ENCODE peak calls at places on chromosomes 11 and 22, in eight cellular contexts. One of them, this sample, is unnamed.
A peak's percentile ranks its signal among the peaks of the same experiment; 100 is the strongest.

GRCh38 chr11:83998921-83999320 is 712.8 kb upstream of the CCDC90B start:
- DNase-seq in ELF-1: no peak
- DNase-seq in stimulated activated CD4-positive, alpha-beta T cell treated with anti-CD3 and anti-CD28 coated beads, Interleukin-1b, Interleukin-23, amount 100 ng/mL, for 4 hours: no peak
- DNase-seq in NCI-H2081 treated with DMSO at 0.1 percent for 48 hours: no peak
- DNase-seq in stimulated activated CD8-positive, alpha-beta memory T cell treated with anti-CD3 and anti-CD28 coated beads, Interleukin-4, amount 100 ng/mL, for 24 hours: no peak
- DNase-seq in nephron progenitor cell: no peak
- DNase-seq in HT1080: no peak
- DNase-seq in mesendoderm: no peak
- DNase-seq in this sample: no peak

GRCh38 chr11:65558002-65558784 is at the start of gene LTBP3:
- DNase-seq in ELF-1: no peak
- DNase-seq in stimulated activated CD4-positive, alpha-beta T cell treated with anti-CD3 and anti-CD28 coated beads, Interleukin-1b, Interleukin-23, amount 100 ng/mL, for 4 hours: no peak
- DNase-seq in NCI-H2081 treated with DMSO at 0.1 percent for 48 hours: no peak
- DNase-seq in stimulated activated CD8-positive, alpha-beta memory T cell treated with anti-CD3 and anti-CD28 coated beads, Interleukin-4, amount 100 ng/mL, for 24 hours: no peak
- DNase-seq in nephron progenitor cell: peak; percentile 69
- DNase-seq in HT1080: peak; percentile 79
- DNase-seq in mesendoderm: peak; percentile 71
- DNase-seq in this sample: no peak

GRCh38 chr11:17277024-17277584 is 565 bp downstream of the NUCB2 start:
- DNase-seq in ELF-1: no peak
- DNase-seq in stimulated activated CD4-positive, alpha-beta T cell treated with anti-CD3 and anti-CD28 coated beads, Interleukin-1b, Interleukin-23, amount 100 ng/mL, for 4 hours: no peak
- DNase-seq in NCI-H2081 treated with DMSO at 0.1 percent for 48 hours: no peak
- DNase-seq in stimulated activated CD8-positive, alpha-beta memory T cell treated with anti-CD3 and anti-CD28 coated beads, Interleukin-4, amount 100 ng/mL, for 24 hours: no peak
- DNase-seq in nephron progenitor cell: no peak
- DNase-seq in HT1080: peak; percentile 49
- DNase-seq in mesendoderm: peak; percentile 14
- DNase-seq in this sample: peak; percentile 51

GRCh38 chr11:100776212-100776896 is 89.3 kb downstream of the ARHGAP42 start:
- DNase-seq in ELF-1: no peak
- DNase-seq in stimulated activated CD4-positive, alpha-beta T cell treated with anti-CD3 and anti-CD28 coated beads, Interleukin-1b, Interleukin-23, amount 100 ng/mL, for 4 hours: no peak
- DNase-seq in NCI-H2081 treated with DMSO at 0.1 percent for 48 hours: no peak
- DNase-seq in stimulated activated CD8-positive, alpha-beta memory T cell treated with anti-CD3 and anti-CD28 coated beads, Interleukin-4, amount 100 ng/mL, for 24 hours: no peak
- DNase-seq in nephron progenitor cell: no peak
- DNase-seq in HT1080: peak; percentile 5
- DNase-seq in mesendoderm: no peak
- DNase-seq in this sample: no peak

GRCh38 chr11:74925281-74925680 is 23.6 kb downstream of the XRRA1 start:
- DNase-seq in ELF-1: no peak
- DNase-seq in stimulated activated CD4-positive, alpha-beta T cell treated with anti-CD3 and anti-CD28 coated beads, Interleukin-1b, Interleukin-23, amount 100 ng/mL, for 4 hours: no peak
- DNase-seq in NCI-H2081 treated with DMSO at 0.1 percent for 48 hours: no peak
- DNase-seq in stimulated activated CD8-positive, alpha-beta memory T cell treated with anti-CD3 and anti-CD28 coated beads, Interleukin-4, amount 100 ng/mL, for 24 hours: no peak
- DNase-seq in nephron progenitor cell: no peak
- DNase-seq in HT1080: no peak
- DNase-seq in mesendoderm: no peak
- DNase-seq in this sample: no peak

GRCh38 chr11:67316882-67317364 is 13.6 kb downstream of the SSH3 start:
- DNase-seq in ELF-1: no peak
- DNase-seq in stimulated activated CD4-positive, alpha-beta T cell treated with anti-CD3 and anti-CD28 coated beads, Interleukin-1b, Interleukin-23, amount 100 ng/mL, for 4 hours: no peak
- DNase-seq in NCI-H2081 treated with DMSO at 0.1 percent for 48 hours: no peak
- DNase-seq in stimulated activated CD8-positive, alpha-beta memory T cell treated with anti-CD3 and anti-CD28 coated beads, Interleukin-4, amount 100 ng/mL, for 24 hours: no peak
- DNase-seq in nephron progenitor cell: no peak
- DNase-seq in HT1080: no peak
- DNase-seq in mesendoderm: no peak
- DNase-seq in this sample: no peak

GRCh38 chr22:50118557-50119168 is 28.9 kb downstream of the MOV10L1 start:
- DNase-seq in ELF-1: peak; percentile 83
- DNase-seq in stimulated activated CD4-positive, alpha-beta T cell treated with anti-CD3 and anti-CD28 coated beads, Interleukin-1b, Interleukin-23, amount 100 ng/mL, for 4 hours: no peak
- DNase-seq in NCI-H2081 treated with DMSO at 0.1 percent for 48 hours: no peak
- DNase-seq in stimulated activated CD8-positive, alpha-beta memory T cell treated with anti-CD3 and anti-CD28 coated beads, Interleukin-4, amount 100 ng/mL, for 24 hours: no peak
- DNase-seq in nephron progenitor cell: no peak
- DNase-seq in HT1080: peak; percentile 42
- DNase-seq in mesendoderm: peak; percentile 38
- DNase-seq in this sample: peak; percentile 36

GRCh38 chr11:124890701-124891389 is 6.8 kb downstream of the ROBO4 start:
- DNase-seq in ELF-1: no peak
- DNase-seq in stimulated activated CD4-positive, alpha-beta T cell treated with anti-CD3 and anti-CD28 coated beads, Interleukin-1b, Interleukin-23, amount 100 ng/mL, for 4 hours: no peak
- DNase-seq in NCI-H2081 treated with DMSO at 0.1 percent for 48 hours: no peak
- DNase-seq in stimulated activated CD8-positive, alpha-beta memory T cell treated with anti-CD3 and anti-CD28 coated beads, Interleukin-4, amount 100 ng/mL, for 24 hours: no peak
- DNase-seq in nephron progenitor cell: no peak
- DNase-seq in HT1080: no peak
- DNase-seq in mesendoderm: no peak
- DNase-seq in this sample: no peak

GRCh38 chr22:43537019-43537585 is 125.3 kb downstream of the MPPED1 start:
- DNase-seq in ELF-1: peak; percentile 29
- DNase-seq in stimulated activated CD4-positive, alpha-beta T cell treated with anti-CD3 and anti-CD28 coated beads, Interleukin-1b, Interleukin-23, amount 100 ng/mL, for 4 hours: no peak
- DNase-seq in NCI-H2081 treated with DMSO at 0.1 percent for 48 hours: no peak
- DNase-seq in stimulated activated CD8-positive, alpha-beta memory T cell treated with anti-CD3 and anti-CD28 coated beads, Interleukin-4, amount 100 ng/mL, for 24 hours: no peak
- DNase-seq in nephron progenitor cell: no peak
- DNase-seq in HT1080: peak; percentile 6
- DNase-seq in mesendoderm: no peak
- DNase-seq in this sample: no peak

GRCh38 chr11:119635041-119635745 is 93.8 kb downstream of the NECTIN1 start:
- DNase-seq in ELF-1: no peak
- DNase-seq in stimulated activated CD4-positive, alpha-beta T cell treated with anti-CD3 and anti-CD28 coated beads, Interleukin-1b, Interleukin-23, amount 100 ng/mL, for 4 hours: no peak
- DNase-seq in NCI-H2081 treated with DMSO at 0.1 percent for 48 hours: no peak
- DNase-seq in stimulated activated CD8-positive, alpha-beta memory T cell treated with anti-CD3 and anti-CD28 coated beads, Interleukin-4, amount 100 ng/mL, for 24 hours: no peak
- DNase-seq in nephron progenitor cell: no peak
- DNase-seq in HT1080: no peak
- DNase-seq in mesendoderm: no peak
- DNase-seq in this sample: no peak

GRCh38 chr11:119120639-119121007 is 757 bp upstream of the HINFP start:
- DNase-seq in ELF-1: no peak
- DNase-seq in stimulated activated CD4-positive, alpha-beta T cell treated with anti-CD3 and anti-CD28 coated beads, Interleukin-1b, Interleukin-23, amount 100 ng/mL, for 4 hours: no peak
- DNase-seq in NCI-H2081 treated with DMSO at 0.1 percent for 48 hours: peak; percentile 65
- DNase-seq in stimulated activated CD8-positive, alpha-beta memory T cell treated with anti-CD3 and anti-CD28 coated beads, Interleukin-4, amount 100 ng/mL, for 24 hours: no peak
- DNase-seq in nephron progenitor cell: peak; percentile 46
- DNase-seq in HT1080: peak; percentile 39
- DNase-seq in mesendoderm: no peak
- DNase-seq in this sample: no peak

GRCh38 chr11:23205156-23205871 is 345.0 kb upstream of the CCDC179 start:
- DNase-seq in ELF-1: no peak
- DNase-seq in stimulated activated CD4-positive, alpha-beta T cell treated with anti-CD3 and anti-CD28 coated beads, Interleukin-1b, Interleukin-23, amount 100 ng/mL, for 4 hours: no peak
- DNase-seq in NCI-H2081 treated with DMSO at 0.1 percent for 48 hours: no peak
- DNase-seq in stimulated activated CD8-positive, alpha-beta memory T cell treated with anti-CD3 and anti-CD28 coated beads, Interleukin-4, amount 100 ng/mL, for 24 hours: no peak
- DNase-seq in nephron progenitor cell: no peak
- DNase-seq in HT1080: no peak
- DNase-seq in mesendoderm: no peak
- DNase-seq in this sample: no peak

GRCh38 chr11:82792822-82793569 is 59.3 kb upstream of the FAM181B start:
- DNase-seq in ELF-1: no peak
- DNase-seq in stimulated activated CD4-positive, alpha-beta T cell treated with anti-CD3 and anti-CD28 coated beads, Interleukin-1b, Interleukin-23, amount 100 ng/mL, for 4 hours: no peak
- DNase-seq in NCI-H2081 treated with DMSO at 0.1 percent for 48 hours: no peak
- DNase-seq in stimulated activated CD8-positive, alpha-beta memory T cell treated with anti-CD3 and anti-CD28 coated beads, Interleukin-4, amount 100 ng/mL, for 24 hours: no peak
- DNase-seq in nephron progenitor cell: no peak
- DNase-seq in HT1080: no peak
- DNase-seq in mesendoderm: no peak
- DNase-seq in this sample: peak; percentile 61

GRCh38 chr22:50313600-50313999 is 6.2 kb upstream of the PLXNB2 start:
- DNase-seq in ELF-1: no peak
- DNase-seq in stimulated activated CD4-positive, alpha-beta T cell treated with anti-CD3 and anti-CD28 coated beads, Interleukin-1b, Interleukin-23, amount 100 ng/mL, for 4 hours: no peak
- DNase-seq in NCI-H2081 treated with DMSO at 0.1 percent for 48 hours: no peak
- DNase-seq in stimulated activated CD8-positive, alpha-beta memory T cell treated with anti-CD3 and anti-CD28 coated beads, Interleukin-4, amount 100 ng/mL, for 24 hours: no peak
- DNase-seq in nephron progenitor cell: no peak
- DNase-seq in HT1080: no peak
- DNase-seq in mesendoderm: no peak
- DNase-seq in this sample: no peak

GRCh38 chr11:71182791-71183556 is 69.4 kb downstream of the SHANK2 start:
- DNase-seq in ELF-1: no peak
- DNase-seq in stimulated activated CD4-positive, alpha-beta T cell treated with anti-CD3 and anti-CD28 coated beads, Interleukin-1b, Interleukin-23, amount 100 ng/mL, for 4 hours: no peak
- DNase-seq in NCI-H2081 treated with DMSO at 0.1 percent for 48 hours: no peak
- DNase-seq in stimulated activated CD8-positive, alpha-beta memory T cell treated with anti-CD3 and anti-CD28 coated beads, Interleukin-4, amount 100 ng/mL, for 24 hours: no peak
- DNase-seq in nephron progenitor cell: no peak
- DNase-seq in HT1080: no peak
- DNase-seq in mesendoderm: no peak
- DNase-seq in this sample: no peak

GRCh38 chr11:134154441-134154840 is 69.3 kb downstream of the NCAPD3 start:
- DNase-seq in ELF-1: no peak
- DNase-seq in stimulated activated CD4-positive, alpha-beta T cell treated with anti-CD3 and anti-CD28 coated beads, Interleukin-1b, Interleukin-23, amount 100 ng/mL, for 4 hours: no peak
- DNase-seq in NCI-H2081 treated with DMSO at 0.1 percent for 48 hours: no peak
- DNase-seq in stimulated activated CD8-positive, alpha-beta memory T cell treated with anti-CD3 and anti-CD28 coated beads, Interleukin-4, amount 100 ng/mL, for 24 hours: no peak
- DNase-seq in nephron progenitor cell: no peak
- DNase-seq in HT1080: no peak
- DNase-seq in mesendoderm: no peak
- DNase-seq in this sample: no peak

GRCh38 chr22:46770151-46770641 is 7.7 kb downstream of the TBC1D22A start:
- DNase-seq in ELF-1: no peak
- DNase-seq in stimulated activated CD4-positive, alpha-beta T cell treated with anti-CD3 and anti-CD28 coated beads, Interleukin-1b, Interleukin-23, amount 100 ng/mL, for 4 hours: no peak
- DNase-seq in NCI-H2081 treated with DMSO at 0.1 percent for 48 hours: no peak
- DNase-seq in stimulated activated CD8-positive, alpha-beta memory T cell treated with anti-CD3 and anti-CD28 coated beads, Interleukin-4, amount 100 ng/mL, for 24 hours: no peak
- DNase-seq in nephron progenitor cell: no peak
- DNase-seq in HT1080: no peak
- DNase-seq in mesendoderm: no peak
- DNase-seq in this sample: no peak

GRCh38 chr22:37291559-37292298 is 9.4 kb downstream of the CYTH4 start:
- DNase-seq in ELF-1: no peak
- DNase-seq in stimulated activated CD4-positive, alpha-beta T cell treated with anti-CD3 and anti-CD28 coated beads, Interleukin-1b, Interleukin-23, amount 100 ng/mL, for 4 hours: no peak
- DNase-seq in NCI-H2081 treated with DMSO at 0.1 percent for 48 hours: no peak
- DNase-seq in stimulated activated CD8-positive, alpha-beta memory T cell treated with anti-CD3 and anti-CD28 coated beads, Interleukin-4, amount 100 ng/mL, for 24 hours: no peak
- DNase-seq in nephron progenitor cell: no peak
- DNase-seq in HT1080: no peak
- DNase-seq in mesendoderm: no peak
- DNase-seq in this sample: no peak

GRCh38 chr11:128520886-128521696 is 66.3 kb downstream of the ETS1 start:
- DNase-seq in ELF-1: no peak
- DNase-seq in stimulated activated CD4-positive, alpha-beta T cell treated with anti-CD3 and anti-CD28 coated beads, Interleukin-1b, Interleukin-23, amount 100 ng/mL, for 4 hours: no peak
- DNase-seq in NCI-H2081 treated with DMSO at 0.1 percent for 48 hours: no peak
- DNase-seq in stimulated activated CD8-positive, alpha-beta memory T cell treated with anti-CD3 and anti-CD28 coated beads, Interleukin-4, amount 100 ng/mL, for 24 hours: no peak
- DNase-seq in nephron progenitor cell: no peak
- DNase-seq in HT1080: no peak
- DNase-seq in mesendoderm: no peak
- DNase-seq in this sample: no peak

GRCh38 chr22:34115722-34116121 is 195.4 kb upstream of the LARGE1 start:
- DNase-seq in ELF-1: no peak
- DNase-seq in stimulated activated CD4-positive, alpha-beta T cell treated with anti-CD3 and anti-CD28 coated beads, Interleukin-1b, Interleukin-23, amount 100 ng/mL, for 4 hours: no peak
- DNase-seq in NCI-H2081 treated with DMSO at 0.1 percent for 48 hours: no peak
- DNase-seq in stimulated activated CD8-positive, alpha-beta memory T cell treated with anti-CD3 and anti-CD28 coated beads, Interleukin-4, amount 100 ng/mL, for 24 hours: no peak
- DNase-seq in nephron progenitor cell: no peak
- DNase-seq in HT1080: no peak
- DNase-seq in mesendoderm: no peak
- DNase-seq in this sample: no peak

GRCh38 chr22:36658900-36659299 is 44.7 kb downstream of the CACNG2 start:
- DNase-seq in ELF-1: no peak
- DNase-seq in stimulated activated CD4-positive, alpha-beta T cell treated with anti-CD3 and anti-CD28 coated beads, Interleukin-1b, Interleukin-23, amount 100 ng/mL, for 4 hours: no peak
- DNase-seq in NCI-H2081 treated with DMSO at 0.1 percent for 48 hours: no peak
- DNase-seq in stimulated activated CD8-positive, alpha-beta memory T cell treated with anti-CD3 and anti-CD28 coated beads, Interleukin-4, amount 100 ng/mL, for 24 hours: no peak
- DNase-seq in nephron progenitor cell: no peak
- DNase-seq in HT1080: peak; percentile 32
- DNase-seq in mesendoderm: no peak
- DNase-seq in this sample: no peak

GRCh38 chr11:1852271-1852877 is 510 bp upstream of the LSP1 start:
- DNase-seq in ELF-1: no peak
- DNase-seq in stimulated activated CD4-positive, alpha-beta T cell treated with anti-CD3 and anti-CD28 coated beads, Interleukin-1b, Interleukin-23, amount 100 ng/mL, for 4 hours: no peak
- DNase-seq in NCI-H2081 treated with DMSO at 0.1 percent for 48 hours: no peak
- DNase-seq in stimulated activated CD8-positive, alpha-beta memory T cell treated with anti-CD3 and anti-CD28 coated beads, Interleukin-4, amount 100 ng/mL, for 24 hours: no peak
- DNase-seq in nephron progenitor cell: no peak
- DNase-seq in HT1080: no peak
- DNase-seq in mesendoderm: no peak
- DNase-seq in this sample: no peak

GRCh38 chr22:38135133-38135706 is 24.7 kb upstream of the BAIAP2L2 start:
- DNase-seq in ELF-1: no peak
- DNase-seq in stimulated activated CD4-positive, alpha-beta T cell treated with anti-CD3 and anti-CD28 coated beads, Interleukin-1b, Interleukin-23, amount 100 ng/mL, for 4 hours: no peak
- DNase-seq in NCI-H2081 treated with DMSO at 0.1 percent for 48 hours: no peak
- DNase-seq in stimulated activated CD8-positive, alpha-beta memory T cell treated with anti-CD3 and anti-CD28 coated beads, Interleukin-4, amount 100 ng/mL, for 24 hours: no peak
- DNase-seq in nephron progenitor cell: no peak
- DNase-seq in HT1080: peak; percentile 95
- DNase-seq in mesendoderm: no peak
- DNase-seq in this sample: no peak

GRCh38 chr11:71080239-71081097 is 171.9 kb downstream of the SHANK2 start:
- DNase-seq in ELF-1: peak; percentile 83
- DNase-seq in stimulated activated CD4-positive, alpha-beta T cell treated with anti-CD3 and anti-CD28 coated beads, Interleukin-1b, Interleukin-23, amount 100 ng/mL, for 4 hours: peak; percentile 15
- DNase-seq in NCI-H2081 treated with DMSO at 0.1 percent for 48 hours: peak; percentile 51
- DNase-seq in stimulated activated CD8-positive, alpha-beta memory T cell treated with anti-CD3 and anti-CD28 coated beads, Interleukin-4, amount 100 ng/mL, for 24 hours: peak; percentile 30
- DNase-seq in nephron progenitor cell: peak; percentile 81
- DNase-seq in HT1080: peak; percentile 67
- DNase-seq in mesendoderm: peak; percentile 89
- DNase-seq in this sample: peak; percentile 54

GRCh38 chr11:114651145-114651718 is 27.1 kb upstream of the NXPE2 start:
- DNase-seq in ELF-1: no peak
- DNase-seq in stimulated activated CD4-positive, alpha-beta T cell treated with anti-CD3 and anti-CD28 coated beads, Interleukin-1b, Interleukin-23, amount 100 ng/mL, for 4 hours: no peak
- DNase-seq in NCI-H2081 treated with DMSO at 0.1 percent for 48 hours: no peak
- DNase-seq in stimulated activated CD8-positive, alpha-beta memory T cell treated with anti-CD3 and anti-CD28 coated beads, Interleukin-4, amount 100 ng/mL, for 24 hours: no peak
- DNase-seq in nephron progenitor cell: no peak
- DNase-seq in HT1080: peak; percentile 31
- DNase-seq in mesendoderm: no peak
- DNase-seq in this sample: no peak

GRCh38 chr22:35921777-35922176 is 106.8 kb downstream of the RBFOX2 start:
- DNase-seq in ELF-1: peak; percentile 82
- DNase-seq in stimulated activated CD4-positive, alpha-beta T cell treated with anti-CD3 and anti-CD28 coated beads, Interleukin-1b, Interleukin-23, amount 100 ng/mL, for 4 hours: no peak
- DNase-seq in NCI-H2081 treated with DMSO at 0.1 percent for 48 hours: no peak
- DNase-seq in stimulated activated CD8-positive, alpha-beta memory T cell treated with anti-CD3 and anti-CD28 coated beads, Interleukin-4, amount 100 ng/mL, for 24 hours: peak; percentile 1
- DNase-seq in nephron progenitor cell: peak; percentile 37
- DNase-seq in HT1080: peak; percentile 93
- DNase-seq in mesendoderm: peak; percentile 92
- DNase-seq in this sample: peak; percentile 61

GRCh38 chr11:43920598-43921419 is 21.6 kb upstream of the C11orf96 start:
- DNase-seq in ELF-1: no peak
- DNase-seq in stimulated activated CD4-positive, alpha-beta T cell treated with anti-CD3 and anti-CD28 coated beads, Interleukin-1b, Interleukin-23, amount 100 ng/mL, for 4 hours: no peak
- DNase-seq in NCI-H2081 treated with DMSO at 0.1 percent for 48 hours: no peak
- DNase-seq in stimulated activated CD8-positive, alpha-beta memory T cell treated with anti-CD3 and anti-CD28 coated beads, Interleukin-4, amount 100 ng/mL, for 24 hours: no peak
- DNase-seq in nephron progenitor cell: no peak
- DNase-seq in HT1080: peak; percentile 99
- DNase-seq in mesendoderm: peak; percentile 62
- DNase-seq in this sample: no peak

GRCh38 chr22:17587631-17588030 is 24.3 kb downstream of the SLC25A18 start:
- DNase-seq in ELF-1: peak; percentile 33
- DNase-seq in stimulated activated CD4-positive, alpha-beta T cell treated with anti-CD3 and anti-CD28 coated beads, Interleukin-1b, Interleukin-23, amount 100 ng/mL, for 4 hours: no peak
- DNase-seq in NCI-H2081 treated with DMSO at 0.1 percent for 48 hours: no peak
- DNase-seq in stimulated activated CD8-positive, alpha-beta memory T cell treated with anti-CD3 and anti-CD28 coated beads, Interleukin-4, amount 100 ng/mL, for 24 hours: no peak
- DNase-seq in nephron progenitor cell: no peak
- DNase-seq in HT1080: no peak
- DNase-seq in mesendoderm: peak; percentile 59
- DNase-seq in this sample: no peak

GRCh38 chr22:45318168-45318557 is 8.4 kb downstream of the FAM118A start:
- DNase-seq in ELF-1: peak; percentile 48
- DNase-seq in stimulated activated CD4-positive, alpha-beta T cell treated with anti-CD3 and anti-CD28 coated beads, Interleukin-1b, Interleukin-23, amount 100 ng/mL, for 4 hours: peak; percentile 68
- DNase-seq in NCI-H2081 treated with DMSO at 0.1 percent for 48 hours: no peak
- DNase-seq in stimulated activated CD8-positive, alpha-beta memory T cell treated with anti-CD3 and anti-CD28 coated beads, Interleukin-4, amount 100 ng/mL, for 24 hours: peak; percentile 71
- DNase-seq in nephron progenitor cell: no peak
- DNase-seq in HT1080: peak; percentile 54
- DNase-seq in mesendoderm: peak; percentile 87
- DNase-seq in this sample: no peak

GRCh38 chr11:69949327-69949726 is 128.8 kb upstream of the ANO1 start:
- DNase-seq in ELF-1: peak; percentile 64
- DNase-seq in stimulated activated CD4-positive, alpha-beta T cell treated with anti-CD3 and anti-CD28 coated beads, Interleukin-1b, Interleukin-23, amount 100 ng/mL, for 4 hours: no peak
- DNase-seq in NCI-H2081 treated with DMSO at 0.1 percent for 48 hours: no peak
- DNase-seq in stimulated activated CD8-positive, alpha-beta memory T cell treated with anti-CD3 and anti-CD28 coated beads, Interleukin-4, amount 100 ng/mL, for 24 hours: no peak
- DNase-seq in nephron progenitor cell: no peak
- DNase-seq in HT1080: peak; percentile 97
- DNase-seq in mesendoderm: peak; percentile 93
- DNase-seq in this sample: no peak

GRCh38 chr22:41239443-41240128 is 1.1 kb downstream of the CHADL start:
- DNase-seq in ELF-1: no peak
- DNase-seq in stimulated activated CD4-positive, alpha-beta T cell treated with anti-CD3 and anti-CD28 coated beads, Interleukin-1b, Interleukin-23, amount 100 ng/mL, for 4 hours: no peak
- DNase-seq in NCI-H2081 treated with DMSO at 0.1 percent for 48 hours: no peak
- DNase-seq in stimulated activated CD8-positive, alpha-beta memory T cell treated with anti-CD3 and anti-CD28 coated beads, Interleukin-4, amount 100 ng/mL, for 24 hours: no peak
- DNase-seq in nephron progenitor cell: no peak
- DNase-seq in HT1080: no peak
- DNase-seq in mesendoderm: no peak
- DNase-seq in this sample: no peak

GRCh38 chr11:34650528-34650927 is 29.6 kb downstream of the EHF start:
- DNase-seq in ELF-1: no peak
- DNase-seq in stimulated activated CD4-positive, alpha-beta T cell treated with anti-CD3 and anti-CD28 coated beads, Interleukin-1b, Interleukin-23, amount 100 ng/mL, for 4 hours: peak; percentile 54
- DNase-seq in NCI-H2081 treated with DMSO at 0.1 percent for 48 hours: no peak
- DNase-seq in stimulated activated CD8-positive, alpha-beta memory T cell treated with anti-CD3 and anti-CD28 coated beads, Interleukin-4, amount 100 ng/mL, for 24 hours: peak; percentile 75
- DNase-seq in nephron progenitor cell: no peak
- DNase-seq in HT1080: no peak
- DNase-seq in mesendoderm: no peak
- DNase-seq in this sample: no peak

GRCh38 chr22:44898236-44898635 is 111.6 kb downstream of the PHF21B start:
- DNase-seq in ELF-1: no peak
- DNase-seq in stimulated activated CD4-positive, alpha-beta T cell treated with anti-CD3 and anti-CD28 coated beads, Interleukin-1b, Interleukin-23, amount 100 ng/mL, for 4 hours: no peak
- DNase-seq in NCI-H2081 treated with DMSO at 0.1 percent for 48 hours: no peak
- DNase-seq in stimulated activated CD8-positive, alpha-beta memory T cell treated with anti-CD3 and anti-CD28 coated beads, Interleukin-4, amount 100 ng/mL, for 24 hours: no peak
- DNase-seq in nephron progenitor cell: no peak
- DNase-seq in HT1080: no peak
- DNase-seq in mesendoderm: no peak
- DNase-seq in this sample: no peak

GRCh38 chr11:66595245-66595904 is 2.4 kb downstream of the CCS start:
- DNase-seq in ELF-1: no peak
- DNase-seq in stimulated activated CD4-positive, alpha-beta T cell treated with anti-CD3 and anti-CD28 coated beads, Interleukin-1b, Interleukin-23, amount 100 ng/mL, for 4 hours: no peak
- DNase-seq in NCI-H2081 treated with DMSO at 0.1 percent for 48 hours: no peak
- DNase-seq in stimulated activated CD8-positive, alpha-beta memory T cell treated with anti-CD3 and anti-CD28 coated beads, Interleukin-4, amount 100 ng/mL, for 24 hours: no peak
- DNase-seq in nephron progenitor cell: no peak
- DNase-seq in HT1080: no peak
- DNase-seq in mesendoderm: no peak
- DNase-seq in this sample: no peak

This sample was measured in SK-N-DZ.